ENCODE peak calls at places on chromosome 19, in four cellular contexts. I is A172, E is nucleus accumbens, F is fibroblast of the aortic adventitia. S is an unnamed sample.

GRCh38 chr19:15562861-15563260 is 52.2 kb upstream of the CYP4F8 start:
- DNase-seq in E (no peak), F (peak), I (peak), S (peak)

GRCh38 chr19:42879613-42880012 is at the start of gene PSG1:
- DNase-seq in I (no peak), F (no peak), E (no peak), S (no peak)

GRCh38 chr19:16778796-16779411 is 50.3 kb upstream of the SIN3B start:
- DNase-seq in I (peak), F (peak), E (no peak), S (peak)

GRCh38 chr19:2977001-2977685 is at the start of gene TLE6:
- DNase-seq in E (peak), F (peak), I (peak), S (peak)

GRCh38 chr19:1088419-1089066 is 6.6 kb downstream of the POLR2E start:
- DNase-seq in E (no peak), I (no peak), F (no peak), S (no peak)

GRCh38 chr19:20077791-20078463 is at the start of gene ZNF90:
- DNase-seq in E (peak), F (peak), I (peak), S (peak)

GRCh38 chr19:7550987-7551761 is 15.7 kb downstream of the PNPLA6 start:
- DNase-seq in I (no peak), E (peak), F (no peak), S (peak)

GRCh38 chr19:38090561-38090960 is 133.5 kb downstream of the DPF1 start:
- DNase-seq in E (peak), F (no peak), I (no peak), S (no peak)

GRCh38 chr19:2032296-2032941 is 16.9 kb upstream of the BTBD2 start:
- DNase-seq in E (peak), I (peak), F (peak), S (peak)

GRCh38 chr19:10270180-10270615 is 722 bp upstream of the ICAM1 start:
- DNase-seq in E (no peak), I (no peak), F (no peak), S (no peak)